ENCODE peak calls at places on chromosomes 7 and 10, in nine cellular contexts. V is stimulated activated CD4-positive, alpha-beta T cell treated with anti-CD3 and anti-CD28 coated beads, Interleukin-1b, Interleukin-23, amount 100 ng/mL, for 24 hours; H is HFFc6; D is heart right ventricle; Q is PC-9; B is amniotic epithelial cell; F is NCI-H1105; T is NAMALWA; X is activated effector memory CD4-positive, alpha-beta T cell treated with Interleukin-2 at 50 U/mL for 16 hours. E is an unnamed sample.

GRCh38 chr10:17465328-17466125 is 11.1 kb upstream of the ST8SIA6 start:
- DNase-seq in V (no peak), H (no peak), D (no peak), Q (no peak), B (no peak), F (no peak), T (no peak), X (no peak), E (no peak)

GRCh38 chr10:72466018-72466417 is 111.3 kb upstream of the DNAJB12 start:
- DNase-seq in V (no peak), H (no peak), D (no peak), Q (no peak), B (no peak), F (no peak), T (no peak), X (no peak), E (no peak)

GRCh38 chr10:34235164-34235832 is 579.8 kb downstream of the PARD3 start:
- DNase-seq in V (no peak), H (peak; percentile 8), D (no peak), Q (no peak), B (peak; percentile 43), F (no peak), T (no peak), X (no peak), E (peak; percentile 72)

GRCh38 chr7:55887786-55888185 is 530 bp downstream of the ZNF713 start:
- DNase-seq in V (no peak), H (no peak), D (no peak), Q (peak; percentile 29), B (no peak), F (peak; percentile 37), T (peak; percentile 28), X (no peak), E (no peak)

GRCh38 chr7:38000272-38000671 is 79.8 kb downstream of the EPDR1 start:
- DNase-seq in V (no peak), H (no peak), D (no peak), Q (no peak), B (no peak), F (no peak), T (no peak), X (no peak), E (no peak)

GRCh38 chr10:72784551-72785421 is 92.8 kb downstream of the MCU start:
- DNase-seq in V (no peak), H (peak; percentile 88), D (peak; percentile 37), Q (peak; percentile 88), B (peak; percentile 75), F (no peak), T (no peak), X (no peak), E (peak; percentile 75)

GRCh38 chr10:110636932-110637557 is 7.1 kb upstream of the RBM20 start:
- DNase-seq in V (no peak), H (no peak), D (peak; percentile 54), Q (no peak), B (no peak), F (no peak), T (no peak), X (no peak), E (no peak)

GRCh38 chr10:50464004-50464409 is 159.7 kb downstream of the SGMS1 start:
- DNase-seq in V (no peak), H (no peak), D (no peak), Q (no peak), B (no peak), F (no peak), T (no peak), X (no peak), E (peak; percentile 72)

GRCh38 chr7:155878674-155879073 is 66.4 kb upstream of the SHH start:
- DNase-seq in V (no peak), H (no peak), D (no peak), Q (no peak), B (no peak), F (no peak), T (no peak), X (no peak), E (no peak)

GRCh38 chr10:103277713-103278299 is 868 bp downstream of the INA start:
- DNase-seq in V (no peak), H (no peak), D (no peak), Q (no peak), B (no peak), F (no peak), T (no peak), X (no peak), E (no peak)

E was measured in iris pigment epithelial cell.